ENCODE peak calls at places on chromosome 2, in four cellular contexts. W is RWPE1, U is cardiac fibroblast, P is T-cell. S is an unnamed sample.

GRCh38 chr2:183059561-183059960 is 19.0 kb upstream of the DUSP19 start:
- DNase-seq in W (peak), U (peak), P (no peak), S (peak)

GRCh38 chr2:47890711-47891368 is 15.5 kb downstream of the FBXO11 start:
- DNase-seq in U (peak), W (no peak), P (no peak), S (peak)

GRCh38 chr2:26692814-26693286 is 328 bp downstream of the KCNK3 start:
- DNase-seq in W (no peak), U (peak), P (no peak), S (peak)

GRCh38 chr2:67776276-67776675 is 286.5 kb downstream of the C1D start:
- DNase-seq in U (no peak), W (no peak), P (no peak), S (no peak)

GRCh38 chr2:65204461-65205230 is 23.0 kb upstream of the ACTR2 start:
- DNase-seq in P (no peak), U (peak), W (no peak), S (no peak)

GRCh38 chr2:42815725-42816124 is 23.3 kb upstream of the HAAO start:
- DNase-seq in U (no peak), W (no peak), P (no peak), S (no peak)

GRCh38 chr2:170025223-170025622 is 152.7 kb upstream of the MYO3B start:
- DNase-seq in W (no peak), P (no peak), U (no peak), S (no peak)

GRCh38 chr2:157388827-157389226 is 55.1 kb downstream of the CYTIP start:
- DNase-seq in W (no peak), U (no peak), P (no peak), S (no peak)

GRCh38 chr2:545711-546650 is 131.2 kb downstream of the TMEM18 start:
- DNase-seq in W (no peak), P (no peak), U (no peak), S (no peak)

GRCh38 chr2:198657520-198658121 is 800.1 kb downstream of the SATB2 start:
- DNase-seq in W (peak), P (no peak), U (peak), S (peak)

GRCh38 chr2:132974477-132975050 is 304.6 kb upstream of the LYPD1 start:
- DNase-seq in W (no peak), U (no peak), P (no peak), S (no peak)

GRCh38 chr2:177258059-177258458 is 6.5 kb downstream of the NFE2L2 start:
- DNase-seq in U (no peak), P (no peak), W (no peak), S (no peak)

GRCh38 chr2:197498627-197498936 is 1.1 kb downstream of the HSPD1 start:
- DNase-seq in P (no peak), U (no peak), W (no peak), S (no peak)

GRCh38 chr2:78980871-78981270 is 44.6 kb upstream of the REG3G start:
- DNase-seq in U (no peak), W (no peak), P (no peak), S (no peak)

GRCh38 chr2:16628316-16628715 is 37.3 kb downstream of the CYRIA start:
- DNase-seq in W (no peak), U (no peak), P (no peak), S (no peak)

GRCh38 chr2:136645458-136645857 is 119.9 kb upstream of the THSD7B start:
- DNase-seq in W (no peak), U (no peak), P (no peak), S (no peak)

GRCh38 chr2:130949954-130950353 is 113.2 kb downstream of the ARHGEF4 start:
- DNase-seq in W (peak), P (no peak), U (no peak), S (no peak)

GRCh38 chr2:136136921-136137320 is 19.0 kb upstream of the CXCR4 start:
- DNase-seq in P (no peak), W (no peak), U (no peak), S (no peak)

GRCh38 chr2:74317696-74318095 is 25.5 kb downstream of the SLC4A5 start:
- DNase-seq in U (no peak), P (no peak), W (no peak), S (no peak)

GRCh38 chr2:72864500-72864899 is 22.7 kb upstream of the SPR start:
- DNase-seq in P (no peak), W (peak), U (peak), S (peak)

GRCh38 chr2:46778516-46778915 is 137.1 kb downstream of the MCFD2 start:
- DNase-seq in U (no peak), W (no peak), P (no peak), S (no peak)

GRCh38 chr2:212940816-212941215 is 210.6 kb downstream of the IKZF2 start:
- DNase-seq in W (peak), U (peak), P (no peak), S (peak)

GRCh38 chr2:133755515-133756311 is 187.4 kb upstream of the NCKAP5 start:
- DNase-seq in U (peak), W (no peak), P (no peak), S (peak)

GRCh38 chr2:238075397-238075796 is 14.6 kb downstream of the SCLY start:
- DNase-seq in P (no peak), W (no peak), U (no peak), S (no peak)

GRCh38 chr2:237471457-237472186 is 15.4 kb upstream of the MLPH start:
- DNase-seq in P (no peak), W (peak), U (peak), S (no peak)

GRCh38 chr2:129877795-129878775 is 101.4 kb upstream of the RAB6C start:
- DNase-seq in W (peak), P (no peak), U (no peak), S (peak)

GRCh38 chr2:112888350-112888749 is 22.6 kb upstream of the IL37 start:
- DNase-seq in U (no peak), P (no peak), W (no peak), S (no peak)

GRCh38 chr2:10527585-10527984 is 79.5 kb upstream of the ODC1 start:
- DNase-seq in W (no peak), U (no peak), P (no peak), S (no peak)

GRCh38 chr2:1591978-1592907 is 152.1 kb downstream of the PXDN start:
- DNase-seq in P (no peak), U (peak), W (no peak), S (peak)

GRCh38 chr2:145777914-145778313 is 1258.0 kb upstream of the ZEB2 start:
- DNase-seq in U (no peak), P (no peak), W (no peak), S (no peak)

GRCh38 chr2:168912466-168913170 is 11.5 kb downstream of the G6PC2 start:
- DNase-seq in P (no peak), W (no peak), U (peak), S (peak)

GRCh38 chr2:215420471-215420935 is 15.4 kb downstream of the FN1 start:
- DNase-seq in U (peak), W (no peak), P (no peak), S (peak)

GRCh38 chr2:110946892-110947291 is 173.8 kb upstream of the BCL2L11 start:
- DNase-seq in P (no peak), W (no peak), U (no peak), S (no peak)

GRCh38 chr2:206158563-206159345 is 490 bp downstream of the NDUFS1 start:
- DNase-seq in P (no peak), U (peak), W (peak), S (peak)

GRCh38 chr2:199677881-199678280 is 173.1 kb downstream of the FTCDNL1 start:
- DNase-seq in U (no peak), W (no peak), P (no peak), S (no peak)

GRCh38 chr2:220932041-220932440 is 640.1 kb downstream of the EPHA4 start:
- DNase-seq in U (no peak), P (no peak), W (no peak), S (no peak)